ENCODE peak calls at places on chromosomes 2 and 18, in four cellular contexts. O is heart left ventricle, L is IMR-90, H is foreskin keratinocyte. K is an unnamed sample. For H3K27me3, the result is how much of the 10 kb centered on the place peaks cover.

GRCh38 chr2:152440049-152440448 is 105.1 kb downstream of the FMNL2 start:
- DNase-seq in O (no peak), L (no peak), H (no peak), K (no peak)

GRCh38 chr2:213316001-213316735 is 31.9 kb downstream of the SPAG16 start:
- DNase-seq in L (peak), H (no peak), O (no peak), K (no peak)

GRCh38 chr2:212686285-212686895 is 147.8 kb upstream of the ERBB4 start:
- DNase-seq in H (no peak), L (peak), O (peak), K (no peak)

GRCh38 chr18:50711401-50711800 is 108.4 kb downstream of the MRO start:
- DNase-seq in H (no peak), L (no peak), O (no peak), K (no peak)

GRCh38 chr18:70293166-70293565 is 4.3 kb downstream of the SOCS6 start:
- DNase-seq in O (no peak), H (no peak), L (peak), K (no peak)

GRCh38 chr2:191961556-191961955 is 114.7 kb upstream of the CAVIN2 start:
- DNase-seq in L (peak), O (no peak), H (no peak), K (no peak)

GRCh38 chr2:127101756-127102463 is 5.0 kb downstream of the BIN1 start:
- DNase-seq in H (no peak), O (no peak), L (no peak), K (no peak)

GRCh38 chr2:186569906-186570305 is 19.9 kb upstream of the ITGAV start:
- DNase-seq in O (no peak), L (no peak), H (no peak), K (no peak)

GRCh38 chr18:47829831-47830230 is 100.6 kb downstream of the SMAD2 start:
- DNase-seq in O (no peak), H (no peak), L (no peak), K (no peak)

GRCh38 chr18:48904086-48904485 is 46.7 kb downstream of the SMAD7 start:
- DNase-seq in L (peak), O (no peak), H (no peak), K (no peak)

GRCh38 chr18:73511751-73512525 is 635.7 kb downstream of the FBXO15 start:
- DNase-seq in O (no peak), L (peak), H (no peak), K (no peak)

GRCh38 chr18:26422472-26423162 is 125.7 kb downstream of the KCTD1 start:
- DNase-seq in O (no peak), L (no peak), H (no peak), K (no peak)

GRCh38 chr2:215917953-215918620 is 95.3 kb downstream of the MREG start:
- DNase-seq in H (peak), L (peak), O (no peak), K (no peak)

GRCh38 chr2:98127229-98127989 is 40.4 kb downstream of the VWA3B start:
- DNase-seq in O (peak), L (no peak), H (peak), K (no peak)

GRCh38 chr2:216495656-216496055 is 3.0 kb upstream of the RPL37A start:
- DNase-seq in O (no peak), H (no peak), L (peak), K (no peak)

GRCh38 chr2:212021947-212022346 is 516.7 kb downstream of the ERBB4 start:
- DNase-seq in H (peak), L (peak), O (no peak), K (no peak)

GRCh38 chr18:77395941-77396340 is 146.3 kb downstream of the GALR1 start:
- DNase-seq in L (no peak), H (no peak), O (no peak), K (no peak)

GRCh38 chr18:50187659-50188058 is 7.3 kb downstream of the MYO5B start:
- DNase-seq in L (no peak), O (no peak), H (no peak), K (no peak)

GRCh38 chr18:34809697-34810096 is 99.6 kb downstream of the DTNA start:
- DNase-seq in O (peak), L (peak), H (no peak), K (no peak)

DNA sequence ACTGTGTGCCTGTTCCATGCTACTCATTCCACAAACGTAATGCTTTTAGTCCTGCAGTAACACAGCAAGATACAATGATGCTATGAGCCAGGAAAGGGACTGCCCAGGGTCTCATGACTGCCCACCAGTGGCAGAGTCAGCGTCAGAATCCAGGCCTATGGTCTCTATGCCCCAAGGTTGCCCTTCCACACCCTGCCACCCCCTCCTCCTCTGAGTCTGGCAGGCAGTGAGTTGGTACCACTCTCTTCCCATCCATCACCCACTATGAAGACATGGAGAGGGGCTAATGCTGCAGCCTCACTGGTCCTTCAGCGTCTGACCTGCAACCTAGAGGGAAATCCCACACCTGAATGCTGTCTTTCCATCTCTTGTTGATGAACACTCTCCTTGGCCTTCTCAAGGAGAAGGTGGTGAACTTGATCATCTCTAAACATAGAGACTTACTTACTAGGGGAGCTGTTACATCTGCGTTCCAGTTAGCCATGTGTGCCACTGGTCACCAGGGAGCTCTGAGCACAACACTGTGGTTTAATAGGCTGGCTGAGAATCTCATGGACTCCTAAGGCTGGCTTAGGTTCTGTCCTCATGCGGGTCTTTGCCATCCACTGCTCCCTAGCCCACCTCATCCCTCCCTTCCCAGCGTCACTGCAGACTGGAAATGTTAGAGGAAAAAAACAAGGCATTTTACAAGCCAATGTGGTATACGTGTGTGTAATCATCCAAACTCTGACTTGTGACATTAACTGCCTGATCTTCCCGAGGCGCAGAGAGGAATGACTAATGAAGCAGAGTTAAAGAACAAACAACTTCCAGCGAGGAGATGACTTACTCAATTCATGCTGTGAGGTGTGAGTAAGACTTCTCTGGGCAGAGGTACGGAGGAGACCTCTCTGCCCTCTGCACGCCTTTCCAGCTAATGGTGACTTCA is 28.8 kb downstream of the STEAP3 start:
- DNase-seq in L (peak), O (no peak), H (peak), K (no peak)
- H3K27ac ChIP-seq in L (peak), O (no peak), H (peak), K (peak)

GRCh38 chr2:48026865-48027264 is 120.6 kb upstream of the FBXO11 start:
- DNase-seq in H (no peak), L (no peak), O (no peak), K (no peak)
- H3K27me3 ChIP-seq in H (under half), L (under half), O (under half), K (under half)

DNA sequence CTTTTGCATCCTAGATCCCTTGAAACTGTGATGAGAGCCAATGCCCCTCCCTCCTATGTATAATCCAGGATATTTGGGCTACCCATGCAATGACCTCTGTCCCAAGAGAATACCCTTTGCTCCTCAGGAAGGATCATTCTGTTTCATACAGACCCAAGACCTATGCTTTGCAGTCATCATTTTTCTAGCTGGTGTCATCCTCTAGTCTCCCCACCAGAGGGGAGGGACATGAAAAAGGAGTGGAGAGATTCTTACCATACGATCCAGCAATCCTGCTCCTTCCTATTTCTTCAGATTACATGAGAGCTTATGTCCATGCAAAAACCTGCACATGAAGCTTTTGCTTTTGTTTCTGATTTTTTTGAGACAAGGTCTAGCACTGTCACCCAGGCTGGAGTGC is 13.8 kb upstream of the GIGYF2 start:
- DNase-seq in H (no peak), O (no peak), L (no peak), K (no peak)
- TF ChIP-seq CTCF in H (no peak), O (no peak), L (no peak), K (no peak)

GRCh38 chr2:226142452-226142851 is 657.2 kb downstream of the IRS1 start:
- DNase-seq in H (no peak), L (no peak), O (no peak), K (no peak)
- H3K27ac ChIP-seq in H (no peak), L (no peak), O (no peak), K (no peak)

GRCh38 chr2:104849618-104850097 is 4.3 kb upstream of the POU3F3 start:
- DNase-seq in H (no peak), L (peak), O (peak), K (peak)

GRCh38 chr2:104850322-104851184 is 3.4 kb upstream of the POU3F3 start:
- DNase-seq in O (no peak), H (no peak), L (no peak), K (no peak)

GRCh38 chr2:104847821-104848160 is 6.1 kb upstream of the POU3F3 start:
- DNase-seq in O (no peak), L (no peak), H (no peak), K (no peak)

GRCh38 chr2:104848526-104848925 is 5.4 kb upstream of the POU3F3 start:
- DNase-seq in L (no peak), H (no peak), O (no peak), K (no peak)

GRCh38 chr2:104849036-104849551 is 4.8 kb upstream of the POU3F3 start:
- DNase-seq in L (no peak), O (no peak), H (no peak), K (no peak)
- H3K27me3 ChIP-seq in L (half or more), O (half or more), H (half or more), K (under half)

GRCh38 chr18:13463526-13463925 is 245.0 kb downstream of the LDLRAD4 start:
- DNase-seq in L (no peak), H (no peak), O (no peak), K (no peak)

GRCh38 chr18:13461488-13461887 is 242.9 kb downstream of the LDLRAD4 start:
- DNase-seq in O (no peak), L (no peak), H (no peak), K (no peak)

GRCh38 chr18:13461936-13462335 is 243.4 kb downstream of the LDLRAD4 start:
- DNase-seq in O (no peak), H (no peak), L (no peak), K (no peak)

GRCh38 chr18:13462686-13463085 is 244.1 kb downstream of the LDLRAD4 start:
- DNase-seq in L (no peak), H (no peak), O (no peak), K (no peak)

GRCh38 chr18:13460946-13461345 is 242.4 kb downstream of the LDLRAD4 start:
- DNase-seq in O (no peak), L (no peak), H (no peak), K (no peak)
- TF ChIP-seq CTCF in O (no peak), L (no peak), H (no peak), K (no peak)